ENCODE peak calls at places on chromosomes 16 and 17, in five cellular contexts. G is Karpas-422, D is lung, Y is uterus, O is GM23248. N is an unnamed sample.

GRCh38 chr16:26911436-26911835 is 155.3 kb upstream of the C16orf82 start:
- DNase-seq in G (no peak), D (no peak), Y (no peak), O (no peak), N (no peak)

GRCh38 chr16:56609463-56609921 is 1.1 kb downstream of the MT2A start:
- DNase-seq in G (peak; percentile 91), D (peak; percentile 83), Y (no peak), O (peak; percentile 89), N (peak; percentile 69)

GRCh38 chr16:67546761-67547422 is 15.4 kb upstream of the CTCF start:
- DNase-seq in G (peak; percentile 89), D (peak; percentile 69), Y (peak; percentile 70), O (peak; percentile 71), N (peak; percentile 87)

GRCh38 chr16:49443576-49443975 is 70.0 kb downstream of the C16orf78 start:
- DNase-seq in G (no peak), D (no peak), Y (no peak), O (no peak), N (no peak)

GRCh38 chr17:67779098-67779672 is 46.1 kb upstream of the BPTF start:
- DNase-seq in G (peak; percentile 87), D (peak; percentile 36), Y (peak; percentile 19), O (peak; percentile 47), N (peak; percentile 60)

GRCh38 chr17:66948061-66948750 is 16.3 kb upstream of the CACNG4 start:
- DNase-seq in G (no peak), D (no peak), Y (no peak), O (no peak), N (no peak)

GRCh38 chr17:80348551-80349436 is 66.2 kb upstream of the ENDOV start:
- DNase-seq in G (no peak), D (no peak), Y (no peak), O (no peak), N (no peak)

GRCh38 chr16:49733278-49734009 is 122.5 kb downstream of the ZNF423 start:
- DNase-seq in G (no peak), D (no peak), Y (no peak), O (no peak), N (no peak)

GRCh38 chr17:77886387-77886728 is 72.1 kb upstream of the TNRC6C start:
- DNase-seq in G (peak; percentile 56), D (peak; percentile 48), Y (peak; percentile 35), O (no peak), N (peak; percentile 68)

GRCh38 chr16:83433201-83433600 is 374.6 kb upstream of the HSBP1 start:
- DNase-seq in G (no peak), D (no peak), Y (no peak), O (peak; percentile 32), N (no peak)

GRCh38 chr16:29849505-29849904 is 13.5 kb downstream of the CDIPT start:
- DNase-seq in G (no peak), D (no peak), Y (no peak), O (no peak), N (no peak)

GRCh38 chr17:2954898-2955445 is 108.4 kb downstream of the OR1D5 start:
- DNase-seq in G (peak; percentile 75), D (no peak), Y (no peak), O (peak; percentile 95), N (no peak)

GRCh38 chr17:36994438-36994837 is 45.7 kb downstream of the AATF start:
- DNase-seq in G (no peak), D (no peak), Y (no peak), O (peak; percentile 65), N (no peak)

GRCh38 chr16:58128721-58129096 is 472 bp downstream of the CFAP20 start:
- DNase-seq in G (peak; percentile 68), D (no peak), Y (no peak), O (peak; percentile 39), N (no peak)

GRCh38 chr16:77955127-77955526 is 67.2 kb upstream of the CLEC3A start:
- DNase-seq in G (no peak), D (no peak), Y (no peak), O (no peak), N (no peak)

GRCh38 chr16:85793662-85794298 is 5.6 kb downstream of the EMC8 start:
- DNase-seq in G (no peak), D (no peak), Y (no peak), O (no peak), N (no peak)

GRCh38 chr16:69402448-69402847 is 16.6 kb upstream of the TERF2 start:
- DNase-seq in G (peak; percentile 58), D (no peak), Y (no peak), O (no peak), N (no peak)
- H3K4me1 ChIP-seq in G (peaks cover 13% of the 10 kb centered on the region), D (peaks cover 7% of the 10 kb centered on the region), Y (peaks cover 9% of the 10 kb centered on the region), O (peaks cover 34% of the 10 kb centered on the region), N (peaks cover 15% of the 10 kb centered on the region)

GRCh38 chr17:35797918-35798317 is 2.5 kb upstream of the MMP28 start:
- DNase-seq in G (no peak), D (peak; percentile 23), Y (no peak), O (no peak), N (no peak)
- H3K4me1 ChIP-seq in G (no peaks in the 10 kb centered on the region), D (peaks cover 5% of the 10 kb centered on the region), Y (peaks cover 19% of the 10 kb centered on the region), O (peaks cover 4% of the 10 kb centered on the region), N (peaks cover 8% of the 10 kb centered on the region)

GRCh38 chr17:42677921-42678781 is 1.4 kb upstream of the PLEKHH3 start:
- DNase-seq in G (peak; percentile 94), D (peak; percentile 87), Y (peak; percentile 87), O (peak; percentile 93), N (peak; percentile 89)

GRCh38 chr17:42679492-42680330 is 1.9 kb downstream of the CCR10 start:
- DNase-seq in G (peak; percentile 92), D (peak; percentile 73), Y (peak; percentile 82), O (peak; percentile 90), N (peak; percentile 92)

GRCh38 chr17:42681976-42682375 is 333 bp upstream of the CCR10 start:
- DNase-seq in G (no peak), D (no peak), Y (no peak), O (no peak), N (no peak)

GRCh38 chr17:42679001-42679491 is 2.3 kb upstream of the PLEKHH3 start:
- DNase-seq in G (peak; percentile 74), D (peak; percentile 66), Y (peak; percentile 66), O (peak; percentile 70), N (peak; percentile 70)

DNA sequence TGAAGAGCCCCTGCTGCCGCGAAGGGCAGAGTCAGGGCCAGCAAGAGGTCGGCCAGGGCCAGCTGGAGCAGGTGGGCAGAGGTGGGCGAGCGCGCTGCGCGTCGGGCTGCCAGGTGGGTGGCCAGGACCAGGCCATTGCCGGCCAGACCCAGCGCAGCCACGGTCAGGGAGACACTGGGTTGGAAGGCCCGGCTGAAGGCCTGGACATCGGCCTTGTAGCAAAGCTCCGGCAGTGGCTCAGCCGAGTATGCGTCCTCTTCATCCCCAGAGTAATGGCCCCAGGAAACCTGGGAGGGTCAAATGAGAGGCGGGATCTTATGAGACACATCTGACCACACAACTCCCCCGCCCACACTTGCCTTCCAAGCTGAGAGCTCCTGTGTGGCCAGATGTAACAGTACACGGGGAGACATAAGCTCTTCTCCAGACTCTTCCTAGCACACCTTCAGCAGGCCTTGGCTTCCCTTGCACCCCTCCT is 1.3 kb downstream of the CCR10 start:
- DNase-seq in G (no peak), D (no peak), Y (peak; percentile 66), O (no peak), N (peak; percentile 69)
- H3K4me1 ChIP-seq in G (peaks cover 44% of the 10 kb centered on the region), D (peaks cover 8% of the 10 kb centered on the region), Y (peaks cover 17% of the 10 kb centered on the region), O (peaks cover 26% of the 10 kb centered on the region), N (peaks cover 45% of the 10 kb centered on the region)

GRCh38 chr17:47852113-47852949 is 1.4 kb upstream of the SP6 start:
- DNase-seq in G (no peak), D (no peak), Y (no peak), O (peak; percentile 37), N (no peak)
- H3K4me1 ChIP-seq in G (peaks cover 5% of the 10 kb centered on the region), D (peaks cover 6% of the 10 kb centered on the region), Y (peaks cover 8% of the 10 kb centered on the region), O (peaks cover 4% of the 10 kb centered on the region), N (peaks cover 12% of the 10 kb centered on the region)